ENCODE peak calls at places on chromosomes 12 and 14, in five cellular contexts. D is CMK; Q is stimulated activated CD4-positive, alpha-beta T cell treated with anti-CD3 and anti-CD28 coated beads, TNF-alpha, amount 100 ng/mL, for 48 hours; E is activated T-cell treated with anti-CD3 and anti-CD28 coated beads for 4 hours; L is testis. Y is an unnamed sample.

GRCh38 chr12:30847259-30847658 is 79.3 kb upstream of the TSPAN11 start:
- DNase-seq in D (peak; percentile 49), Q (peak; percentile 18), E (no peak), L (no peak), Y (peak; percentile 83)

GRCh38 chr14:99624971-99625370 is 20.0 kb upstream of the HHIPL1 start:
- DNase-seq in D (no peak), Q (no peak), E (no peak), L (no peak), Y (no peak)

GRCh38 chr14:92513966-92514843 is 624 bp downstream of the RIN3 start:
- DNase-seq in D (no peak), Q (no peak), E (peak; percentile 19), L (peak; percentile 47), Y (peak; percentile 40)

GRCh38 chr12:132393991-132394949 is 64.9 kb upstream of the GALNT9 start:
- DNase-seq in D (no peak), Q (no peak), E (peak; percentile 21), L (no peak), Y (no peak)

GRCh38 chr12:109111775-109112491 is 4.5 kb upstream of the ACACB start:
- DNase-seq in D (no peak), Q (peak; percentile 45), E (peak; percentile 40), L (peak; percentile 81), Y (peak; percentile 71)

GRCh38 chr14:69214376-69214775 is 23.1 kb downstream of the EXD2 start:
- DNase-seq in D (no peak), Q (no peak), E (no peak), L (no peak), Y (no peak)

GRCh38 chr12:52121848-52122838 is 42.6 kb downstream of the SMIM41 start:
- DNase-seq in D (no peak), Q (peak; percentile 60), E (peak; percentile 55), L (peak; percentile 84), Y (peak; percentile 66)

GRCh38 chr12:9870311-9870866 is 1.2 kb upstream of the CLEC2B start:
- DNase-seq in D (no peak), Q (no peak), E (no peak), L (peak; percentile 40), Y (peak; percentile 26)

GRCh38 chr12:52496590-52497071 is 3.6 kb upstream of the KRT6A start:
- DNase-seq in D (no peak), Q (no peak), E (no peak), L (peak; percentile 38), Y (peak; percentile 97)

Y was measured in cardiac fibroblast.